ENCODE peak calls at places on chromosomes 4 and X, in eight cellular contexts. H is lung, O is AG09309, G is HepG2, V is AG04450, X is pancreas, N is right lobe of liver, M is A673. A is an unnamed sample.

GRCh38 chr4:140359571-140360427 is 13.6 kb upstream of the SCOC start:
- DNase-seq in H (peak), O (peak), G (peak), V (peak), X (peak), N (peak), M (peak), A (peak)

GRCh38 chrX:20637351-20637750 is 370.6 kb upstream of the RPS6KA3 start:
- DNase-seq in H (no peak), O (no peak), G (no peak), V (no peak), X (no peak), N (no peak), M (no peak), A (no peak)

GRCh38 chr4:47686294-47686872 is 151.5 kb downstream of the CORIN start:
- DNase-seq in H (peak), O (no peak), G (peak), V (no peak), X (peak), N (peak), M (peak), A (no peak)

GRCh38 chrX:53089224-53089842 is 4.6 kb upstream of the KANTR start:
- DNase-seq in H (no peak), O (peak), G (no peak), V (no peak), X (peak), N (no peak), M (peak), A (peak)

GRCh38 chrX:124289443-124289842 is 43.0 kb upstream of the TEX13D start:
- DNase-seq in H (no peak), O (no peak), G (no peak), V (no peak), X (no peak), N (no peak), M (no peak), A (no peak)

GRCh38 chrX:116009871-116010710 is 160.5 kb upstream of the AGTR2 start:
- DNase-seq in H (peak), O (no peak), G (peak), V (no peak), X (no peak), N (peak), M (no peak), A (no peak)

GRCh38 chrX:39818071-39818470 is 279.7 kb downstream of the BCOR start:
- DNase-seq in H (no peak), O (no peak), G (no peak), V (no peak), X (no peak), N (peak), M (no peak), A (no peak)

GRCh38 chr4:20506827-20507226 is 193.4 kb upstream of the PACRGL start:
- DNase-seq in H (no peak), O (peak), G (no peak), V (no peak), X (no peak), N (no peak), M (no peak), A (no peak)

GRCh38 chrX:153800177-153800722 is 5.8 kb downstream of the SSR4 start:
- DNase-seq in H (no peak), O (no peak), G (no peak), V (no peak), X (no peak), N (no peak), M (no peak), A (no peak)

GRCh38 chrX:134202561-134202960 is 34.4 kb upstream of the CCDC160 start:
- DNase-seq in H (no peak), O (no peak), G (no peak), V (no peak), X (no peak), N (no peak), M (no peak), A (no peak)

GRCh38 chr4:138275946-138276621 is 33.9 kb upstream of the SLC7A11 start:
- DNase-seq in H (no peak), O (peak), G (no peak), V (peak), X (no peak), N (no peak), M (no peak), A (peak)

GRCh38 chr4:167774646-167775045 is 317.7 kb upstream of the ANXA10 start:
- DNase-seq in H (no peak), O (no peak), G (no peak), V (no peak), X (no peak), N (no peak), M (no peak), A (no peak)

GRCh38 chr4:172791841-172792240 is 376.8 kb upstream of the GALNT7 start:
- DNase-seq in H (no peak), O (no peak), G (no peak), V (no peak), X (no peak), N (no peak), M (no peak), A (no peak)

GRCh38 chr4:46389301-46389761 is 597 bp downstream of the GABRA2 start:
- DNase-seq in H (no peak), O (no peak), G (peak), V (no peak), X (no peak), N (peak), M (peak), A (no peak)

GRCh38 chr4:16278178-16278577 is 51.9 kb upstream of the TAPT1 start:
- DNase-seq in H (no peak), O (no peak), G (no peak), V (no peak), X (no peak), N (no peak), M (no peak), A (no peak)

GRCh38 chrX:2320580-2321327 is 180.0 kb downstream of the DHRSX start:
- DNase-seq in H (peak), O (peak), G (peak), V (peak), X (no peak), N (peak), M (no peak), A (no peak)

GRCh38 chr4:172986114-172986513 is 182.5 kb upstream of the GALNT7 start:
- DNase-seq in H (no peak), O (no peak), G (no peak), V (no peak), X (no peak), N (no peak), M (no peak), A (no peak)

GRCh38 chrX:104211187-104211586 is 43.5 kb downstream of the ESX1 start:
- DNase-seq in H (no peak), O (no peak), G (peak), V (no peak), X (no peak), N (no peak), M (no peak), A (no peak)

GRCh38 chr4:76902233-76902890 is 4.4 kb upstream of the SOWAHB start:
- DNase-seq in H (no peak), O (no peak), G (peak), V (no peak), X (no peak), N (no peak), M (no peak), A (no peak)
- TF ChIP-seq CTCF in H (no peak), O (no peak), G (no peak), V (no peak), X (no peak), N (no peak), M (no peak), A (no peak)

GRCh38 chr4:25290490-25291067 is 22.0 kb upstream of the ZCCHC4 start:
- DNase-seq in H (no peak), O (no peak), G (peak), V (no peak), X (no peak), N (no peak), M (no peak), A (no peak)
- H3K4me3 ChIP-seq in H (no peak), O (no peak), G (peak), V (no peak), X (no peak), N (no peak), M (no peak), A (no peak)

GRCh38 chrX:6371353-6371752 is 142.7 kb upstream of the NLGN4X start:
- DNase-seq in H (no peak), O (no peak), G (no peak), V (no peak), X (no peak), N (no peak), M (no peak), A (no peak)
- TF ChIP-seq CTCF in H (no peak), O (no peak), G (no peak), V (no peak), X (no peak), N (no peak), M (no peak), A (no peak)

GRCh38 chr4:150874386-150875226 is 140.5 kb downstream of the LRBA start:
- DNase-seq in H (no peak), O (no peak), G (no peak), V (no peak), X (no peak), N (peak), M (no peak), A (no peak)
- H3K4me3 ChIP-seq in H (no peak), O (no peak), G (no peak), V (no peak), X (no peak), N (no peak), M (no peak), A (no peak)

DNA sequence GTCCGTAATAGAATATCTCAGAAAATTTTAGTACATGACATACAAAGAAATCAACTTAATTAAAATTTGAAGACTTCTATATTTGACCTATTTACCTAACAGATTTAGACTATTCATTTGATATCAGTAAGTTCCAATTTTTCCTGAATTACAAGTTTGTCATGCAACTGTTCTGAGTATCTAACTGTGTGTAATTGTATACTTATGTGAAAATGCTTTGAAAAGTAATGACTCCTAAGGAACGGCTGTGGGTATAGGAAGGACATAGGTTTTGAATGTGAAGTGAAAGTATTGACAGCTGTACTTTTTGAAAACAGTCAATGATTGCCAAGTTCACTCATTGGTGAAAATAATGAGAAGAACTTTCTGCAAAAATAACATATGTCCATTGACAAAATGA is 2.9 kb downstream of the GRIA2 start:
- DNase-seq in H (no peak), O (no peak), G (no peak), V (no peak), X (no peak), N (no peak), M (no peak), A (no peak)
- TF ChIP-seq CTCF in H (no peak), O (no peak), G (no peak), V (no peak), X (no peak), N (no peak), M (no peak), A (no peak)

DNA sequence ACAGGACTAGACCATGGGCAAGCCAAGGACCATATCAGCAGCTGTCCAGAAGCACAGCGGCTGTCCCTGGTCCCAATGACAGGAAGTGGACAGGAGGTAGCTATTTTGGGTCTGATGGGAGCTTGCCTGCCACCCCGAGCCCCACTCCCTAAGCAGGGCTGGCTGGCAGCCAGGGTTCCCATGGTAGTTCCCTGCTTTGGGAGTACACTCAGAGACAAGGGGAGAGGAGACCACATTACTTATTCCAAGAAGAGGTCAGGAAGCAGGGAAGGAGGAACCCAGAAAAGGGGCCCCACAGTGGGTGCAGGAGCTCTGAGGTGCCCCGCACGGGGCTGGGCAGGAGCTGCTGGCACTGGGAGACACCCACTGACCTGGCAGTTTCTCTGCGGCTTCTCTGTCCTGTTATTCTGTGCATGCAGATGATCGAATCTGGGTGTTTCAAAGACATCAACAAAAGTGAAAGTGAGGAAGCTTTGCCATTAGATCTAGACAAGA is 36.3 kb downstream of the HTT-AS start:
- DNase-seq in H (no peak), O (no peak), G (no peak), V (no peak), X (no peak), N (peak), M (peak), A (no peak)
- H3K4me3 ChIP-seq in H (no peak), O (no peak), G (peak), V (peak), X (no peak), N (no peak), M (no peak), A (no peak)

DNA sequence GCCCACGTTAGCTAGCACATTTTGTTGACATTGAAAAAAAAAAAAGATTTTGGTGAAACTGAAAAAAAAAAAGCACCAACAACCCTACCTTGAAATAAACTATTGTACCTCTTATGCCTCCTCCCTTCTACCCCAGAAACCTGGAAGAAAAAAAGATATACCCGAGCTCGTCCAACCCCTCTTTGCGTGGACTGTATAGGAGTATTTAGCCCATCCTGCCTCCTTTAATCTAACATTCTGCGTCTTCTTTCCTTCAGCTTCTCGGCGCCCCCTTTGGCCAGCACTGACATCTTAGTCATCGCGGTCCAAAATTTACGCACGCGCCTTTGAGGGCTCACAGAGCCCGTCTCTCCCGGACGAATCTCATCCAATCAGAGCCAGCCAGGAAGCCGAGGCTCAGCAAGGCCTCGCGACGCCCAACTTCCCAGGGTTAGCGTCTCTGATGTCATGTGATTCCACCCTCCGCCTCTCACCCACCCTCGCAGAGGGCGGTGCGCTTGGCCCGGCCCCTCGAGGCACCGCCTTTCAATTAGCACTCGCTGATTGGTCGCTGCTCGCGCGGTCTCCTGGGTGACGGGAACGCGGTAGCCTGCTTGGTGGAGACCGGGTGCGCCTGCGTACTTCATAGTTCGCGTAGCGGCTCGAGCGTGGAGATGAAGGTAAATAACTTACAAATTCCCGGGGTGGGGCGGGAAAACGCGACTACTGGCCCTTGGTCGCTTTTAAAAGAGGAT is at the start of gene WDR19:
- DNase-seq in H (peak), O (peak), G (peak), V (peak), X (peak), N (peak), M (peak), A (peak)
- TF ChIP-seq CTCF in H (peak), O (peak), G (peak), V (peak), X (no peak), N (peak), M (peak), A (peak)

DNA sequence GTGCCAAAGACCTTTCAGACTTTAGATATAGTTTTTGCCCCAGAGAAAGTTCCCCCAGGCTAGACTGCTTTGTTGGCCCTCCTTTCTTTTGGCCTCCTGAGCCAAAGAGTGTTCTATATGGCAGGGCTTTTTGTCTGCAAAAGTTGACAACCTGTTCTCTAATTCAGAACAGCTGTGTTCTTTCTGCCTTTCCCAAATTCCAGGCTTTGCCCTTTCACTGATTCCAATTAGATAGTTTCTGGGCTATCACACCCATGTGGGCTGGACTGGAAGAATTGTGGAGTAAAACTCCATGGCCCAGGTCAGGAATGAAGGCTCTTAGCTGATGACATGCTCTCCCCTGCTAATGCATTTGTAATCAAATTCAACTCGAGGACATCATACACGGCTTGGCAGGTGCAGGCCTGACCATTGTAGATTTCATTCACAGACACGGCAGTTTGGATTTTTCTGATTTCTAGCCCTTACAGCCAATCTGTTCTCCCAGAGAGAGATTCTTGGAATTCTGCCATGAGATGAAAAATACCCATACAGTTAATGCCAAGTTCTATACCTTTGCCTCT is 19.4 kb downstream of the BMP3 start:
- DNase-seq in H (no peak), O (no peak), G (no peak), V (no peak), X (no peak), N (no peak), M (no peak), A (no peak)
- H3K4me3 ChIP-seq in H (no peak), O (no peak), G (no peak), V (no peak), X (no peak), N (no peak), M (no peak), A (no peak)

GRCh38 chr4:12697970-12698369 is 786.2 kb downstream of the RAB28 start:
- DNase-seq in H (no peak), O (no peak), G (no peak), V (no peak), X (no peak), N (no peak), M (no peak), A (no peak)
- TF ChIP-seq CTCF in H (no peak), O (no peak), G (no peak), V (no peak), X (no peak), N (no peak), M (no peak), A (no peak)

DNA sequence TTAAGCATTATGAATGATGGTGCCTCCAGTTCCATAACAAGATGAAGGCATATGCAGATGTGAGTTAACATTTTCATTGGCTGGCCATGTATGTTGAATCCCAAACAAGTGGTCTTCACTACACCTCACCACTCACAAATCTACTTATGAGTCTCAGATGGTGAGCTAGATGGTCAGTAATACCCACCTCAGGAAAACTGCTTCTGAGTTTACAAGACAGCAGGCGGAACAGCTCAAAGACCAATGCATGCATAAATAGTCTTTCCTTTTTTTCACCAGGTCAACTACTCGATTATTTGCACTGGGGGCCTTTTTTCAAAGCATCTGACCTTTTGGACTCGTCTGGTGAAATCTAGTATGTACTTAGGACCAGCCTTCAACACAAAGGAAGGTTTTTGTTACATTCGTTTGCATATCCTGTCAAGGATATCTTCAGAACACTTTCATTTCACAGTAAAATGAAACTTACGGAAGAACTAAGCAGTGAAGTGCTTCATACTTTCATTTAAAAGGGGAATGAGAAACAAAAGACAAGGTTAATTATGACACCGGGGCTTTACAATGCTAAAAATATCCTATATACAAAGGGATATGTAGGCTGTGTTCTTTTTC is 23.1 kb upstream of the TLR7 start:
- DNase-seq in H (no peak), O (no peak), G (peak), V (no peak), X (no peak), N (no peak), M (no peak), A (no peak)
- H3K4me3 ChIP-seq in H (no peak), O (no peak), G (peak), V (no peak), X (no peak), N (no peak), M (no peak), A (no peak)